ENCODE peak calls at places on chromosomes 12 and 14, in nine cellular contexts. P is heart right ventricle, M is heart left ventricle, Y is IMR-90, Q is lower lobe of right lung, I is brain microvascular endothelial cell, C is fibroblast of the aortic adventitia, K is foreskin fibroblast, T is GM13976. B is an unnamed sample.

GRCh38 chr12:10873374-10873773 is 10.7 kb downstream of the PRH1 start:
- DNase-seq in P (no peak), M (no peak), Y (peak; percentile 35), Q (no peak), I (no peak), C (peak; percentile 66), K (peak; percentile 4), T (no peak), B (no peak)

GRCh38 chr14:74792249-74793039 is 29.3 kb downstream of the YLPM1 start:
- DNase-seq in P (no peak), M (no peak), Y (peak; percentile 15), Q (no peak), I (no peak), C (no peak), K (no peak), T (no peak), B (no peak)

GRCh38 chr12:1913377-1914115 is 4.9 kb downstream of the CACNA2D4 start:
- DNase-seq in P (no peak), M (no peak), Y (no peak), Q (peak; percentile 20), I (no peak), C (no peak), K (no peak), T (peak; percentile 18), B (no peak)

GRCh38 chr12:89706551-89707348 is 1.9 kb downstream of the ATP2B1 start:
- DNase-seq in P (peak; percentile 19), M (no peak), Y (peak; percentile 19), Q (peak; percentile 46), I (no peak), C (no peak), K (peak; percentile 55), T (no peak), B (no peak)

GRCh38 chr14:90416649-90417237 is 19.9 kb downstream of the CALM1 start:
- DNase-seq in P (no peak), M (no peak), Y (no peak), Q (no peak), I (no peak), C (no peak), K (no peak), T (no peak), B (no peak)

GRCh38 chr12:9944404-9944803 is 12.2 kb upstream of the CLEC2A start:
- DNase-seq in P (no peak), M (no peak), Y (no peak), Q (no peak), I (no peak), C (no peak), K (no peak), T (no peak), B (no peak)

GRCh38 chr12:14239935-14240872 is 125.3 kb upstream of the ATF7IP start:
- DNase-seq in P (no peak), M (no peak), Y (no peak), Q (peak; percentile 62), I (no peak), C (no peak), K (no peak), T (peak; percentile 48), B (peak; percentile 34)

GRCh38 chr12:45298721-45299120 is 82.8 kb downstream of the ANO6 start:
- DNase-seq in P (no peak), M (no peak), Y (no peak), Q (no peak), I (no peak), C (peak; percentile 61), K (no peak), T (no peak), B (no peak)

GRCh38 chr12:67426067-67426466 is 156.9 kb downstream of the CAND1 start:
- DNase-seq in P (no peak), M (no peak), Y (peak; percentile 80), Q (no peak), I (peak; percentile 75), C (peak; percentile 92), K (peak; percentile 87), T (no peak), B (no peak)

GRCh38 chr12:93829073-93829472 is 151.9 kb downstream of the CRADD start:
- DNase-seq in P (peak; percentile 57), M (no peak), Y (no peak), Q (no peak), I (no peak), C (no peak), K (no peak), T (no peak), B (no peak)

GRCh38 chr12:124510301-124510970 is 57.0 kb downstream of the NCOR2 start:
- DNase-seq in P (no peak), M (no peak), Y (no peak), Q (no peak), I (no peak), C (no peak), K (no peak), T (no peak), B (no peak)

GRCh38 chr12:100481021-100481420 is 7.4 kb downstream of the NR1H4 start:
- DNase-seq in P (no peak), M (no peak), Y (no peak), Q (no peak), I (no peak), C (no peak), K (no peak), T (no peak), B (no peak)

GRCh38 chr14:64221604-64222003 is 72.6 kb downstream of the ESR2 start:
- DNase-seq in P (no peak), M (no peak), Y (no peak), Q (no peak), I (no peak), C (no peak), K (no peak), T (no peak), B (no peak)

GRCh38 chr12:104825408-104825807 is 132.7 kb downstream of the SLC41A2 start:
- DNase-seq in P (no peak), M (no peak), Y (peak; percentile 6), Q (no peak), I (peak; percentile 24), C (no peak), K (peak; percentile 55), T (no peak), B (no peak)

DNA sequence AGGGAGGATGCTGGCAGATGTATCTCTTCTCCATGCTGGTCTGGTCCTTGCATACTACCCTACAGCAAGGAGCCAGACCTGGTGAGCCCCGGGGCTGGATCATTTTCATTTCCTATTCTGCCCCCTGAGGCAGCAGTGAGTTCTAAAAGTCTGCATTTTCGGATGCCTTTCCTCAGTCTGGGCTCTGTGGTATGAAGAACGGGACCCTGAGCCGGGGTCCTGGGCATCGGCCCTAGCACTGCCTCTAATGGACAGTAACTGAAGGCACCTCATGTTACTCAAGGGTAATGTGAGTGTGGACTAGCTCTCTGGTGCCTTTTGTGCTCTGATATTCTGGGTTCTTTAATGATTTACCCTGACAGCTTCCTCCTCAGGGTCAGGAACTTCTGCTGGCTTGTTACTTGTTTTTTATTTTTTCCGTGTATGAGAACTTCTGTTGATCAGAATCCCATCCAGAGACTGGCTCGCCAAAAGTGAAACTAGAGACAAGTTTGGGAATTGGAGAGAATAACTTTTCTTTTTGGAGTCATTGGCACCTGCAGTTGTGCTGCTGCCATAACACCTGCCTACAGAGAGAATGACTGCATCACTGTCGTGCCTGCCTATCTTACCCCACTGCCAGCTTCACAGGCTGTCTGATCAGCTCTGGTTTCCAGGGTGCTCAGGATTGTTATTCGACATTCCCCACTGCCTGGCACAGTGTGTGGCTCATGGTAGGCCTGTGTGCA is 62.3 kb downstream of the SUSD6 start:
- DNase-seq in P (no peak), M (no peak), Y (no peak), Q (no peak), I (no peak), C (no peak), K (no peak), T (no peak), B (no peak)
- TF ChIP-seq CTCF in P (no peak), M (no peak), Y (no peak), Q (peak; percentile 10), I (no peak), C (no peak), K (no peak), T (peak; percentile 10), B (peak; percentile 39)

DNA sequence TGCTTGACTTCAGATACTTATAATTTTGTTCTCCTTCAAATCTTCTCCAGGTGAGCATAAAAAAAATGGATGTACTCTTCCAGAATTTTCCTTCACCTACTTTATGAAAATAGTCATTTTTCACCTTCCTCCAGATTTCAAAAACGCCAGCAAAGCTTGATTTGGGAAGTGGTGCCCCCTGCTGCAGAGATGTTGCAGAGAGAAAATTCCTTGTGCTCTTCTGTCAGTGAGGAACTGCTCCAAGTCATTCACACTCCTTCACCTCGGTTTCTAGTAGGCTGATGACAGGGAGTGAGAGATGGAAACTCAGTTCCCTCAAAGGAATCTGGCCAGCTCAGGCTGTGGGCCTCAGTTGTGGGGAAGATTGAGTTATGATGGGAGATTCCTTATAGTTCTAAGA is 24.2 kb upstream of the RNASE3 start:
- DNase-seq in P (no peak), M (no peak), Y (no peak), Q (no peak), I (peak; percentile 9), C (peak; percentile 8), K (peak; percentile 3), T (no peak), B (no peak)
- TF ChIP-seq CTCF in P (peak; percentile 27), M (peak; percentile 31), Y (peak; percentile 20), Q (peak; percentile 37), I (peak; percentile 66), C (peak; percentile 46), K (peak; percentile 37), T (no peak), B (peak; percentile 42)

DNA sequence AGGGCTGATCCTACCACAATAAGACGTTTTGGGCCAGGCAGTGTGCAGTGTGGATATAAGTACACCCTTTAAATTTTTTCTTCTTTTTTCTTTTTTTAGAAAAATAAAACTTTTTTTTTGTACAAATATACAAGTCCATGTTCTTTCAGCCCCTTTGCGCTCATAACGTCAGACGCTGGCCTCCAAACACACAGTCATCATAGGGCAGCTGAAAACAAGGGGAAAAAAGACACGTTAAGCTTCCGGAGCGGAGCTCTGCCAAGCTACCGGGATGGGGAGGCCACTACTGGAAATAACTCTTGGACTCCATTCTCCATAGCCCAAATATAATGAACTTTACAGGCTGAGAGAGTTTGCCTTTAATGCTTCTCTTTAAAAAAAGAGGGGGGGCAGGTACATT is 2.7 kb downstream of the NFKBIA start:
- DNase-seq in P (peak; percentile 58), M (peak; percentile 56), Y (peak; percentile 54), Q (no peak), I (no peak), C (peak; percentile 52), K (peak; percentile 31), T (no peak), B (no peak)
- TF ChIP-seq CTCF in P (no peak), M (no peak), Y (no peak), Q (no peak), I (no peak), C (no peak), K (no peak), T (no peak), B (no peak)

DNA sequence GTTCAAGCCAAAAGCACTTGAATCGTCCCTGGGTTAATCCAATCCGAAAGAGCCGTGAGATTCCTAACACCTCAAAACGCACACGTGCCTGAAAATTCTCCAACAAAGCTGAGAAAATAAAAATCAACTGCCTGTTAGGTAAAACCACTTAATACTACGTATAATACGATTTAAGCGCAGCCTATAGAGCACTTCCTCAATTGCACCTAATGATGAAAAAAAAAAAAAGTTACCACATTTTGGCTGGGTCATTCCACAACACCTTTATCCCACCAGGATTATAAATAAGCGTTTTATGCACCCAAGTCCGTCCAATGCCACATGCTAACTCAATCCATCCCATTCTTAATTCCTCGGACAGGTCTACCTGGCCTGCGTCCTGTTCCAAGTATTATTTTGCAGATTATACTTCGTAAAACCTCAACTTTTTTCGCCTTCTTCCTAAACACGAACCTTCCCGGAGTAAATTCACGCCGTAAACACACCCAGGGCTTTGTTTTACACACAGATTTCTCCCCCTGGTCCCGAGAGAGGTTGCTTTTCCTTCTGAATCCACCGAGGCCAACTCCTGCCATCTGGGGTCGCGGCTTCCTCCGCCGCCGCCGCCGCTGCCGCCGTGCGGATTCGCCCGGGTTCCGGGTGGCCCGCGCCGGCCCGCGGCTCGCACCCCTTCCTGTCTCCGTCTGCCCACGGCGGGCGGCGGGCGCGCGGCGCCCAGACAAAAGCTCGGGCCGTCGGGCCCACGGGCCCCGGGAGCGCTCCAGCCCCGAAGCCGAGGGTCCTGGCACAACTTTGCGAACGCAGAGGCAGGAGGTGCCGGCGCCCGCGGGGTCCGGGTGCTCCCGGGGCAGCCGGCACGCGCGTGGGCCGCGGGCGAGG is 66.2 kb downstream of the RNF34 start:
- DNase-seq in P (no peak), M (no peak), Y (no peak), Q (no peak), I (no peak), C (no peak), K (peak; percentile 56), T (peak; percentile 60), B (no peak)
- TF ChIP-seq CTCF in P (no peak), M (no peak), Y (no peak), Q (no peak), I (no peak), C (no peak), K (no peak), T (no peak), B (no peak)